ENCODE peak calls at places on chromosomes 12 and 14, in six cellular contexts. B is aorta; J is GM23338; T is substantia nigra; V is lung; G is CD4-positive, alpha-beta T cell. S is an unnamed sample.

GRCh38 chr14:50677527-50678063 is 9.5 kb upstream of the SAV1 start:
- DNase-seq in B (no peak), J (no peak), T (no peak), V (no peak), G (no peak), S (no peak)

GRCh38 chr12:47812797-47813490 is 6.8 kb downstream of the HDAC7 start:
- DNase-seq in B (peak), J (peak), T (peak), V (peak), G (peak), S (peak)

GRCh38 chr14:102088012-102088792 is 1.4 kb upstream of the HSP90AA1 start:
- DNase-seq in B (peak), J (peak), T (peak), V (peak), G (no peak), S (peak)

GRCh38 chr12:116381744-116382455 is 104.4 kb upstream of the MED13L start:
- DNase-seq in B (peak), J (peak), T (no peak), V (no peak), G (no peak), S (peak)

GRCh38 chr12:101127521-101128219 is 82.4 kb downstream of the SLC5A8 start:
- DNase-seq in B (no peak), J (no peak), T (no peak), V (no peak), G (no peak), S (no peak)

GRCh38 chr12:27644446-27644845 is 51.8 kb upstream of the REP15 start:
- DNase-seq in B (no peak), J (no peak), T (no peak), V (no peak), G (no peak), S (no peak)

GRCh38 chr14:50974118-50974517 is 29.8 kb upstream of the PYGL start:
- DNase-seq in B (no peak), J (no peak), T (no peak), V (no peak), G (no peak), S (no peak)

GRCh38 chr14:56844603-56845002 is 34.3 kb upstream of the OTX2 start:
- DNase-seq in B (no peak), J (peak), T (no peak), V (no peak), G (no peak), S (no peak)

GRCh38 chr12:72293701-72294100 is 21.5 kb downstream of the TRHDE start:
- DNase-seq in B (no peak), J (no peak), T (no peak), V (no peak), G (no peak), S (no peak)

GRCh38 chr12:20426191-20426590 is 57.9 kb downstream of the PDE3A start:
- DNase-seq in B (no peak), J (no peak), T (no peak), V (no peak), G (no peak), S (peak)

GRCh38 chr12:67943295-67943892 is 45.9 kb upstream of the IFNG-AS1 start:
- DNase-seq in B (no peak), J (peak), T (peak), V (peak), G (peak), S (no peak)

GRCh38 chr12:62716866-62717477 is 218.0 kb downstream of the PPM1H start:
- DNase-seq in B (no peak), J (no peak), T (no peak), V (no peak), G (no peak), S (no peak)

GRCh38 chr12:64665506-64665905 is 55.2 kb downstream of the RASSF3 start:
- DNase-seq in B (no peak), J (peak), T (no peak), V (no peak), G (no peak), S (no peak)

GRCh38 chr14:64246688-64247087 is 47.5 kb downstream of the ESR2 start:
- DNase-seq in B (no peak), J (no peak), T (no peak), V (no peak), G (no peak), S (no peak)

GRCh38 chr14:76774471-76775158 is 13.3 kb downstream of the VASH1 start:
- DNase-seq in B (peak), J (no peak), T (no peak), V (no peak), G (no peak), S (no peak)

GRCh38 chr14:35301334-35302210 is 9.4 kb downstream of the PSMA6 start:
- DNase-seq in B (no peak), J (no peak), T (no peak), V (no peak), G (no peak), S (no peak)

GRCh38 chr14:50092006-50092555 is 24.3 kb downstream of the VCPKMT start:
- DNase-seq in B (no peak), J (peak), T (no peak), V (no peak), G (no peak), S (no peak)

GRCh38 chr12:75684678-75685620 is 173.5 kb upstream of the KRR1 start:
- DNase-seq in B (no peak), J (no peak), T (no peak), V (no peak), G (no peak), S (no peak)

GRCh38 chr12:77433799-77434198 is 368.4 kb upstream of the E2F7 start:
- DNase-seq in B (no peak), J (no peak), T (no peak), V (no peak), G (no peak), S (no peak)
- H3K27ac ChIP-seq in B (no peak), J (no peak), T (no peak), V (no peak), G (no peak), S (no peak)

GRCh38 chr12:52602552-52602951 is 1.3 kb upstream of the KRT72 start:
- DNase-seq in B (no peak), J (no peak), T (no peak), V (no peak), G (no peak), S (no peak)

GRCh38 chr12:52601671-52602070 is 408 bp upstream of the KRT72 start:
- DNase-seq in B (no peak), J (no peak), T (no peak), V (no peak), G (no peak), S (no peak)

GRCh38 chr12:52600071-52600470 is 1.2 kb downstream of the KRT72 start:
- DNase-seq in B (no peak), J (no peak), T (no peak), V (no peak), G (no peak), S (no peak)

GRCh38 chr12:52600475-52600874 is 788 bp downstream of the KRT72 start:
- DNase-seq in B (no peak), J (no peak), T (no peak), V (no peak), G (no peak), S (no peak)

DNA sequence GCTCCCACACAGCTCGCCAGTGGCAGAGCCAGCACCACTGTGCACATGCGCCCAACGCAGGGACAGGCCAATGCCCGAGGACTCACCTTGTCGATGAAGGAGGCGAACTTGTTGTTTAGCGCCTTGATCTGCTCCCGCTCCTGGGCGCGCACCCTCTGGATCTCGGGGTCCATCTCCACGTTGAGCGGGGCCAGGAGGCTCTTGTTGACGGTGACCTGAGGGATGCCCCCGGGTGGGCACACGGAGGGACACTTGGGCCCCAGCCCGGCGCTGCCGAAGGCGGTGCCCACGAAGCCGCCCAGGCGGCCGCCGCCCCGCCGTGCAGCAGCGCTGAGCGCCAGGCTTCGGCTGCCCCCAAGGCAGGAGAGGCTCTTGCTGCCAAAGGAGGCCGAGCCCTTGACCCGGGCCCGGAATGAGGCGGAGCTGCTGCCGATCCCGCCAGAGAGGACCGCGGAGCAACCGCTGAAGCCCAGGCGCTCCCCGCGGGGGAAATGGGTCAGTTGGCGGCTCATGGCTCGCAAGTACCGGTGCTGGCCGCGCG is at the start of gene KRT72:
- DNase-seq in B (no peak), J (peak), T (no peak), V (no peak), G (no peak), S (no peak)
- H3K27ac ChIP-seq in B (no peak), J (no peak), T (no peak), V (no peak), G (no peak), S (no peak)

DNA sequence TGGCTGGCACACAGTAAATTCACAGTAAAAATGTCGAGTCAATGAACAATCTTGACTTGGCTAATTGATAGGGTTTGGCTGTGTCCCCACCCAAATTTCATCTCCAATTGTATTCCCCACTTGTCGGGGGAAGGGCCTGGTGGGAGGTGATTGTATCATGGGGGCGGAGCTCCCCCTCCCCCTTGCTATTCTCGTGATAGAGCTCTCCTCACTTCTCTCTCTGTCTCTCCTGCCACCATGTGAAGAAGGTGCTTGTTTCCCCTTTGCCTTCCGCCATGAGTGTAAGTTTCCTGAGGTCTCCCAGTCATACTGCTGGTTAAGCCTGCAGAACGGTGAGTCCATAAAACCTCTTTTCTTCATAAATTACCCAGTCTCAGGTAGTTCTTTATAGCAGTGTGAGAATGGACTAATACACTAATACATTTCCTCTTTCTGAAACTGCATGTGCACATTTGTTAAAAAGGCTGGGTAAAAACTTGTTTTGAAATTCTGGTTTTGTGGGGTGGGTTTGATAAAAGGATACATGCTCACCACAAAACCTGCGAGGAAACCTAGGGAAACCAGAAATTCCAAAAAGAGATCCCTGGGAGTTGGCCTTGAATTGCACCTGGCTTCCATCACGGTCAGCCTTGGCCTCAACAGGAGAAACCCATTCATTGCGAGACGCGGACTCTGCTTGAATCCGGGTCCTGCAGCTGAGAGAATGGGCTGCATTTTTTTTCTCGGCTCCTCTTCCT is 16.2 kb upstream of the MYL2 start:
- DNase-seq in B (no peak), J (peak), T (no peak), V (no peak), G (no peak), S (no peak)
- H3K27ac ChIP-seq in B (no peak), J (peak), T (no peak), V (no peak), G (no peak), S (no peak)

GRCh38 chr14:91376547-91377477 is 40.8 kb downstream of the CCDC88C start:
- DNase-seq in B (no peak), J (no peak), T (no peak), V (no peak), G (no peak), S (no peak)

GRCh38 chr14:91375748-91376452 is 41.7 kb downstream of the CCDC88C start:
- DNase-seq in B (no peak), J (no peak), T (no peak), V (no peak), G (no peak), S (no peak)

GRCh38 chr14:91378945-91379932 is 38.4 kb downstream of the CCDC88C start:
- DNase-seq in B (no peak), J (no peak), T (no peak), V (no peak), G (no peak), S (no peak)

GRCh38 chr14:91380116-91380515 is 37.5 kb downstream of the CCDC88C start:
- DNase-seq in B (no peak), J (no peak), T (no peak), V (no peak), G (no peak), S (no peak)

GRCh38 chr14:91377700-91378652 is 39.6 kb downstream of the CCDC88C start:
- DNase-seq in B (no peak), J (no peak), T (no peak), V (no peak), G (no peak), S (no peak)
- H3K27ac ChIP-seq in B (no peak), J (peak), T (no peak), V (no peak), G (peak), S (no peak)

GRCh38 chr12:6123258-6123657 is 1.2 kb downstream of the VWF start:
- DNase-seq in B (no peak), J (no peak), T (no peak), V (no peak), G (no peak), S (no peak)
- H3K27ac ChIP-seq in B (no peak), J (no peak), T (no peak), V (peak), G (no peak), S (no peak)

GRCh38 chr12:122964439-122965257 is 1.6 kb downstream of the ABCB9 start:
- DNase-seq in B (no peak), J (no peak), T (no peak), V (no peak), G (no peak), S (no peak)

GRCh38 chr12:122966743-122967058 is 438 bp upstream of the ABCB9 start:
- DNase-seq in B (no peak), J (no peak), T (no peak), V (no peak), G (no peak), S (no peak)

GRCh38 chr12:122965356-122965755 is 907 bp downstream of the ABCB9 start:
- DNase-seq in B (no peak), J (no peak), T (no peak), V (no peak), G (no peak), S (no peak)

GRCh38 chr12:122967151-122967550 is 888 bp upstream of the ABCB9 start:
- DNase-seq in B (no peak), J (no peak), T (no peak), V (no peak), G (no peak), S (no peak)

DNA sequence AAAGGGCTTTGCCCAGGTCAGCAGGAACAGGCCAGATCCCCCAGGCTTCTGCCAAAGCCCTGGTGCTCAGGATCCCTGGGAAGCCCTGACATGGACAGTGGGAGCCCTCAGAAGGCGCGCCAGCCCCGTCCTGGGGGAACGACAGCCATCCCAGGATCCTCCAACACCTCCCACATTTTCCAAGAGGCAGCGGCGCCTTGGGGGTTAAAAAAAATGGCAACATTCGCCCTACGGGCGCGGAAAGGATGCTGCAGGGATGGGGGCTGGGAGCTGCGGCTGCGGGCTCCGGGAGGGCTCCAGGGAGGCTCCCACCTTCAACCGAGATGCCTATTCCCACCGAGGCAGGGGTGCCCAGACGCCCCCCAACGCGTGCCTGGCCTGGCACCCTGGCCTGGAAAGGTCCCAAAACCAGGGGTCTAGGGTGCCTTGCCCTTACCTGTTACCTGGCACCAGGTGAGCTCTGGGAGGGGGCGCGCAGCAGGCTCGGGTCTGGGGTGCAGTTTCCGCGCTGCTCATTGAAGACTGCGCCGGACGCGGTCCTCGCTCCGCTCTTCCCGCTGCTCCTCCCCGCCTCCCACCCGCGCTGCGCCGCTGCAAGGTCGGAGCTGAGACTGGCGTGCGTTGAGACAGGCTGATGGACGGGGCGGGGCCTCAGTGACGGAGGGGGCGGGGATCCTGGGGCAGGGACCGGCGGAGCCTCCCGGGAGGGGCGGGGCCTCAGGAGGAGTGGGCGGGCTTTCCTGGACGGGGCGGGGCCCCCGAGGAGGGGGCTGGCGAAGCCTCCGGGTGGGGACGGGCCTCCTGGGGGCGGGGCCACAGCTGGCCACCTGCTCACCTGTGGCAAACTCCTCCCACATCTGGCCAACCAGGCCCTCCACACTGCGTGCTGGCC is at the start of gene ABCB9:
- DNase-seq in B (peak), J (peak), T (peak), V (peak), G (peak), S (peak)
- H3K27ac ChIP-seq in B (no peak), J (no peak), T (peak), V (no peak), G (peak), S (no peak)

GRCh38 chr14:28701733-28702132 is 64.9 kb upstream of the FOXG1 start:
- DNase-seq in B (no peak), J (no peak), T (no peak), V (no peak), G (no peak), S (no peak)
- H3K27ac ChIP-seq in B (no peak), J (no peak), T (no peak), V (no peak), G (no peak), S (no peak)

GRCh38 chr12:104628338-104629135 is 171.8 kb downstream of the CHST11 start:
- DNase-seq in B (no peak), J (no peak), T (no peak), V (no peak), G (no peak), S (no peak)
- H3K27ac ChIP-seq in B (peak), J (no peak), T (no peak), V (no peak), G (no peak), S (no peak)

S was measured in ovary.